ENCODE peak calls at places on chromosomes 6 and 20, in five cellular contexts. B, X, S, A and J are unnamed samples.

GRCh38 chr6:6941201-6941600 is 166.6 kb upstream of the RREB1 start:
- DNase-seq in B (no peak), X (no peak), S (no peak), A (no peak), J (no peak)

GRCh38 chr6:155595264-155595663 is 139.6 kb upstream of the NOX3 start:
- DNase-seq in B (no peak), X (no peak), S (no peak), A (no peak), J (no peak)

GRCh38 chr20:53613748-53614147 is 20.1 kb upstream of the ZNF217 start:
- DNase-seq in B (no peak), X (no peak), S (no peak), A (peak), J (no peak)

GRCh38 chr6:111691345-111692225 is 85.9 kb upstream of the TRAF3IP2 start:
- DNase-seq in B (peak), X (peak), S (no peak), A (no peak), J (peak)

GRCh38 chr6:116251568-116252384 is 2.1 kb downstream of the TSPYL4 start:
- DNase-seq in B (no peak), X (peak), S (peak), A (peak), J (no peak)

GRCh38 chr6:53240763-53241162 is 92.1 kb upstream of the GCM1 start:
- DNase-seq in B (no peak), X (no peak), S (no peak), A (no peak), J (no peak)

GRCh38 chr6:161743526-161744196 is 469.8 kb upstream of the AGPAT4 start:
- DNase-seq in B (no peak), X (no peak), S (no peak), A (no peak), J (no peak)

GRCh38 chr6:168226832-168227434 is 92.6 kb downstream of the DACT2 start:
- DNase-seq in B (no peak), X (no peak), S (peak), A (no peak), J (no peak)

GRCh38 chr20:38863024-38863851 is 57.7 kb downstream of the PPP1R16B start:
- DNase-seq in B (no peak), X (no peak), S (no peak), A (no peak), J (no peak)

GRCh38 chr20:36506253-36506652 is 35.1 kb upstream of the MYL9 start:
- DNase-seq in B (no peak), X (peak), S (no peak), A (peak), J (no peak)

GRCh38 chr6:166025149-166025898 is 142.3 kb downstream of the TBXT start:
- DNase-seq in B (no peak), X (peak), S (peak), A (peak), J (peak)

GRCh38 chr6:148385379-148385778 is 42.7 kb downstream of the SASH1 start:
- DNase-seq in B (no peak), X (no peak), S (no peak), A (no peak), J (no peak)

GRCh38 chr6:22888147-22888831 is 318.9 kb downstream of the HDGFL1 start:
- DNase-seq in B (no peak), X (no peak), S (no peak), A (no peak), J (no peak)

GRCh38 chr6:130810307-130811030 is 16.7 kb upstream of the SMLR1 start:
- DNase-seq in B (no peak), X (peak), S (no peak), A (peak), J (no peak)

GRCh38 chr6:145929037-145929633 is 35.0 kb downstream of the SHPRH start:
- DNase-seq in B (peak), X (peak), S (peak), A (peak), J (no peak)

GRCh38 chr6:133891814-133892443 is 3.0 kb downstream of the TCF21 start:
- DNase-seq in B (no peak), X (no peak), S (no peak), A (peak), J (no peak)

GRCh38 chr6:11710221-11710836 is 68.3 kb downstream of the ADTRP start:
- DNase-seq in B (no peak), X (no peak), S (no peak), A (no peak), J (no peak)

DNA sequence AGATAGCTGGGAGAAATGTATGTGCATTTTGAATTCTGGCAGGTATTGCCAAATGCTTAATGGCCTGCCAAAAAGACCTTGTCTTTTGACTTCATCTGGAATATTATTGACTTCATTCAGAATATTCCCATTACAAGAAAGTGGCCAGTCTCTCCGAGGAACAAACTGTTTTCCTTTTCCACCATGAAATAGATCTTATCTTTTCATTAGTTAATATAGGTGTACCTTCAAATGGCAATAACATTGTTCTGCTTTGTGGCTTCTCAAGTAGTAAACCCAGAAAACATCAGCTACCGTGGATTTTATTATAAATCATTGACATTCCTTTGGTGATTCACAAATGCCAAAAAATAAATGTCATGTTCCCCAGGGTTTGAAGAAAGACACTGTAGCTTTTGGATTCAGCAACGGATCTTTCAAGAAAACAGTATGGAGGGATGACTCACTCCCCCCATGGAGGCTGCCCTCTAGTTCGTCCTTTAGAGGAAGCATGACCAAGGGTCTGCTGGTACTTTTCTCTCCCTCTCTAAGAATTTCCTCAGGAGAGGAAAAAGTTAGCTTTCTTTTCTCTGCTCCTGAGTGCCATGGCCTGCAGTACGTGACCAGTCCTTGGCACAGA is 1.1 kb upstream of the RNF182 start:
- DNase-seq in B (no peak), X (peak), S (peak), A (peak), J (peak)
- H3K4me3 ChIP-seq in B (no peak), X (peak), S (peak), A (peak), J (peak)

GRCh38 chr20:19462491-19462890 is 250.0 kb downstream of the SLC24A3 start:
- DNase-seq in B (no peak), X (no peak), S (no peak), A (no peak), J (no peak)
- H3K4me3 ChIP-seq in B (no peak), X (no peak), S (no peak), A (no peak), J (no peak)

DNA sequence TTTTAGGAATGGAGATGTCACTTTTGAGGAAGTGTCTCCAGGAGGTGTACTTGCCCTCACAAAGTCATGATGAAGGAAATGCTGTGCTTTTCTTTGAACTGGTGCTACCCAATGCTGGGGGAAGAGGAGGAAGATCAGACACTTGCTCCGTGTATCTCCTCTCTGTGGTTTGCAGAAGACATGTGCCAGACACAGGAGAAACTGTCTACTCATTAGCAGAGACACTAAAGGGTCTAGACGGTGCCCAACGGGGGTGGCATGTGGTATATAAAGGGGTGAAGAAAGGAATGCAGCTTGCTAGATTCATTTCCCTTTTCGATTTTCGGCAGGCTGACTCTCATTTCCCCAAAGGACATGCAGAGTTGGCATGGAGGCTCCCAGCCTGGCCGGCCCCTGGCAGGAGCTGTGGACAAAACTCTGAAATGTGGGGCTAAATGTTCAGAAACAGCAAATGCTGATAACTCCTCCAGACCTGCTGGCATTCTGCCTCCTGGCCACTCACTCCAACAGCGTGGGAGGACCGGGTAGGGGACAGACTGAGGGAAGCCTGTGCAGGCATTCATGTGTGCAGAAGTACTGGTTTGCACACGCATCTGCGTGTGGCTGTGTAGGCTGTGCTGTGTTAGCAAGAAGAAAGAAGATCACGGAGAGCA is 59.6 kb upstream of the QKI start:
- DNase-seq in B (no peak), X (no peak), S (no peak), A (peak), J (no peak)
- H3K4me3 ChIP-seq in B (no peak), X (no peak), S (no peak), A (peak), J (no peak)

DNA sequence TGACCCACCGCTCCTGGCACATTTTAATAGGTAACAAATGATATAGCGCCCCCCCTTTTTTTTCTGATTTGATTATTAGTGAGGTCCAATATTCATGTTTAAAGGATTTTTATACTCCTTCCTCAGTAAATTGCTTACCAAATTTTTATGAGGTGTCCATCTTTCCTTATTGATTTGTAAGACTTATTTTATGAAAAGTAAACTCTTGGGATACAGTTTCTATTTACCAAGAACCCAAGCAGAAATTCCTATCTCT is 25.1 kb downstream of the TRIM27 start:
- DNase-seq in B (no peak), X (no peak), S (no peak), A (no peak), J (no peak)
- H3K4me3 ChIP-seq in B (no peak), X (no peak), S (no peak), A (no peak), J (no peak)

DNA sequence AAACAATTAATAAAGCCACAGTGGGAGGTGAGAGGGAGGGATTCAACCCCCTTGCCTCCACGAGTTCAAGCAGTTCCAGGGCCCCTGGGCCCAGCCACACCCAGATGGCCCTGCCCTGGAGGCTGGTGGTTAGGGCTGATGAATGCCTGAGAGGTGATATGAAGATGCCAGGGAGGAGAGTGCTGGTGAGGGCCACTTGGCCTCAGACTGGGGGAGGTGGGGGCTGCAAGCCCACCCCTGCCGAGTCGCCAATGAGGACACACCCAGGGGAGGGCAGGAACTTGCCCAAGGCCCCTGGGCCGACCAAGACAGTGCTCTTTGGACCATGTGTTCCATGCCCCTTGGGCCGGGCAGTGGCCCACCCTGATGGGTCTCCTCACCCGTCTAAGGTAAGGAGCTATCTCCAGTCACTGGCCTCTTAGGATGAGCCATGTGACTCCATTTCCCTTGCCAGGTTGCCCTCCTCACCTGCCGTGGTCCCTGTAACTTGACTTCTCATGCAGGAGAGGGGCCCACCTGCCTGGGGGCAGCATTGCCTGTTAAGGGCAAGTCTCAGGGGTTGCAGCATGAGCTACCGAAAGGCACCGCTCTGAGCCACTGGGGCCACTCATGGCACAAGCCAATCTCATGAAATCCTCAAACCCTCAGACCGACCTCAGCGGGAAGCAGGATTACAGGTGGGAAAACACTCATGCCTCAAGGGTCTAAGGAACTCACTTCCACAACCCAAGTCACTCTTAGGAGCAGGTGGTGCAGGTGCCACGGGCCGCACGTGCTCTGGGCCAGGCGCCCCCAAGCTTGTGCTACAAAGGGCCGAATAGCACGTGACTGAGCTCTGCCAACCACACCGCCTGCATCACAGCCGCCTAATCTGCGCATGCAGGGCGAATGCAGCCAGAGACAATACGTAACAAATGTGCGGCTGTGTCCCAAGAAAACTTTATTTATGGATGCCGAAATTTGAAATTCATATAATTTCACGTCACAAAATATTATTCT is 147.4 kb upstream of the MLN start:
- DNase-seq in B (peak), X (no peak), S (no peak), A (no peak), J (no peak)
- H3K4me3 ChIP-seq in B (no peak), X (no peak), S (no peak), A (no peak), J (no peak)